ENCODE peak calls at places on chromosomes 6 and 20, in six cellular contexts. J, L, V, T, X and A are unnamed samples.

GRCh38 chr6:158629376-158630221 is 14.9 kb downstream of the DYNLT1 start:
- DNase-seq in X (no peak), V (no peak), L (peak; percentile 37), T (peak; percentile 40), J (no peak), A (peak; percentile 56)

GRCh38 chr6:148179786-148180185 is 162.9 kb upstream of the SASH1 start:
- DNase-seq in X (no peak), J (no peak), T (peak; percentile 31), L (no peak), V (no peak), A (no peak)

GRCh38 chr20:48149887-48150286 is 364.6 kb upstream of the SULF2 start:
- DNase-seq in X (no peak), J (no peak), T (peak; percentile 24), V (no peak), L (no peak), A (no peak)

GRCh38 chr6:169800668-169801395 is 49.4 kb downstream of the ERMARD start:
- DNase-seq in J (no peak), T (no peak), L (no peak), V (no peak), X (no peak), A (no peak)

GRCh38 chr6:97053643-97054411 is 129.3 kb downstream of the KLHL32 start:
- DNase-seq in V (no peak), X (no peak), L (no peak), J (no peak), T (peak; percentile 12), A (no peak)

GRCh38 chr6:143210420-143210819 is 149.7 kb downstream of the AIG1 start:
- DNase-seq in L (no peak), T (no peak), X (no peak), J (no peak), V (no peak), A (no peak)

GRCh38 chr6:140051521-140052455 is 677.3 kb upstream of the CITED2 start:
- DNase-seq in V (no peak), T (no peak), L (no peak), X (no peak), J (no peak), A (no peak)

GRCh38 chr6:121597654-121598053 is 162.2 kb downstream of the GJA1 start:
- DNase-seq in L (no peak), V (no peak), T (no peak), J (no peak), X (no peak), A (no peak)

GRCh38 chr20:51600016-51600420 is 57.5 kb upstream of the NFATC2 start:
- DNase-seq in V (no peak), X (no peak), L (no peak), T (peak; percentile 14), J (no peak), A (no peak)

GRCh38 chr20:14142171-14142570 is 146.9 kb downstream of the MACROD2 start:
- DNase-seq in X (no peak), J (no peak), L (no peak), T (peak; percentile 85), V (no peak), A (no peak)

GRCh38 chr6:23611776-23612381 is 514.1 kb upstream of the NRSN1 start:
- DNase-seq in X (no peak), L (no peak), J (no peak), V (no peak), T (no peak), A (no peak)

GRCh38 chr20:33673115-33673410 is 1.2 kb downstream of the NECAB3 start:
- DNase-seq in V (no peak), J (no peak), T (no peak), X (no peak), L (no peak), A (no peak)

DNA sequence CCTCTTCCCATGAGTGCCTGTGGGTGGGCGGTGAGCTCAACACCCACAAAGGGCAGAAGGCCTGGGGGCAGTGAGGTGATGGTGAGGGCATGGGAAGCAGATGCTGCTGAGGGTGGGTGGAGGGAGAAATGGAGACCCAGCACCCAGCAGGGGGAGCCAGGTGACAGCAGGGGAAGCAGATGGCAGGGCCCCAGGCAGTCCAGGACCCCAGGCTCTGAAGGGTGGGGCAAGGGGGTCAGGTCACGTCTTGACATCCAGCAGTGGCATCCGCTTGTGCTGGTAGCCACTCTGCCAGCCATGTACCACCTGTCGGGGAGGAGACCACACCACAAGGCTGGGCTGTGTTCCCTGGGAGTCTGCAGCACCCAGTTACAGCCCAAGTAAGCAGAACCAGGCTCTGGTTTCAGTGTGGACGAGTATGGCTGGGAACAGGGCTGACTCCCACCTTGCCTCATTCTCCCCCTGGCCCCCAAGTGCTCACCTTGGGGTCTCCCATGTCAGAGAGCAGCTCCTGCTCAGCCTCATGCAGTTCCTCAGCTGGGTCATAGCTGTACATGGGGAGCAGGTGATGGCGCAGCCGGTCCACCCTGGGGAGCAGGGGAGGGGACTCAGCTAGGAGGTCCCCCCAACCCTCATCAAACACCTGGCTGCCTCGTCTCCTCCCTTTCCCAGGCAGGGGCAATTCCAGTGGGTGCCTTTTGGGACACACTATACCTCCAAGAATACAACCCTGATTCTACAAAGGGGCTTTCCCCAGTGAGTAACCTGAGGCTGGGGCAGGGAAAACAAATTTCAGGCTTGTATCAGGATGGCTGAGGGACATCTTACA is 2.0 kb downstream of the SMIM29 start:
- DNase-seq in V (no peak), X (peak; percentile 58), J (peak; percentile 65), L (peak; percentile 49), T (peak; percentile 49), A (no peak)
- TF ChIP-seq CTCF in V (peak; percentile 20), X (peak; percentile 39), J (no peak), L (peak; percentile 45), T (peak; percentile 44), A (peak; percentile 61)

GRCh38 chr20:56003966-56004365 is 1.4 kb downstream of the CBLN4 start:
- DNase-seq in J (no peak), L (no peak), V (no peak), X (no peak), T (peak; percentile 63), A (no peak)

GRCh38 chr20:56004611-56005388 is 519 bp downstream of the CBLN4 start:
- DNase-seq in V (no peak), J (no peak), X (no peak), T (peak; percentile 36), L (no peak), A (no peak)

GRCh38 chr20:56001890-56002289 is 3.4 kb downstream of the CBLN4 start:
- DNase-seq in X (no peak), V (no peak), J (no peak), T (no peak), L (no peak), A (no peak)

GRCh38 chr20:56003111-56003800 is 2.1 kb downstream of the CBLN4 start:
- DNase-seq in J (no peak), T (no peak), L (no peak), X (no peak), V (no peak), A (no peak)

DNA sequence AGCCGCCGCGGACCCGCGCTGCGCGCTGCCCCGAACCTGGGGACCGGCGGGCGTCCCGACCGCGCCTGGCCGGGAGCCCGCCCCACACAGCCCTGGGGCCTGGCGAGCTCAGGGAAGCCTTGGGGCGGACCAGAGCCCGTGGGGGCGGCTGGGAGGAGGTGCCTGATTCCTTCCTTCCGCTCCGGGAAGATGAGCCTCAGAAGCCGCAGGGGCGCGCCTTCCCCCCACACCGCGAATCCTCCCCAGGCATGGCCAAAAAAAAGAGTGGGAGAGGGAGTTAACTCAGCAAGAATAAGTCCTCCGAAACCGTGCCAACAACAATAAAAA is at the start of gene CBLN4:
- DNase-seq in V (no peak), X (no peak), T (no peak), L (no peak), J (no peak), A (no peak)
- H3K9me3 ChIP-seq in V (no peaks in the 10 kb centered on the region), X (peaks cover 3% of the 10 kb centered on the region), T (peaks cover 6% of the 10 kb centered on the region), L (no peaks in the 10 kb centered on the region), J (no peaks in the 10 kb centered on the region), A (no peaks in the 10 kb centered on the region)

GRCh38 chr20:5932796-5933195 is 17.5 kb downstream of the TRMT6 start:
- DNase-seq in T (no peak), X (no peak), V (no peak), J (no peak), L (no peak), A (no peak)

GRCh38 chr20:5935384-5935783 is 14.9 kb downstream of the TRMT6 start:
- DNase-seq in J (no peak), X (no peak), T (no peak), L (no peak), V (no peak), A (no peak)

GRCh38 chr20:5931411-5931810 is 18.9 kb downstream of the TRMT6 start:
- DNase-seq in X (no peak), T (no peak), J (no peak), L (no peak), V (no peak), A (no peak)

GRCh38 chr20:5938456-5939029 is 11.8 kb downstream of the TRMT6 start:
- DNase-seq in V (no peak), T (no peak), J (no peak), X (no peak), L (no peak), A (no peak)

GRCh38 chr20:5933802-5934436 is 16.4 kb downstream of the TRMT6 start:
- DNase-seq in L (no peak), J (no peak), T (peak; percentile 18), V (no peak), X (no peak), A (no peak)
- TF ChIP-seq CTCF in L (no peak), J (no peak), T (peak; percentile 40), V (no peak), X (peak; percentile 13), A (no peak)

GRCh38 chr6:146149770-146150169 is 120.9 kb downstream of the GRM1 start:
- DNase-seq in T (no peak), X (no peak), L (no peak), V (no peak), J (no peak), A (no peak)

GRCh38 chr6:146154197-146154596 is 125.3 kb downstream of the GRM1 start:
- DNase-seq in J (no peak), L (no peak), T (peak; percentile 21), X (no peak), V (no peak), A (no peak)

GRCh38 chr6:146153040-146153758 is 124.3 kb downstream of the GRM1 start:
- DNase-seq in T (no peak), V (no peak), X (no peak), L (no peak), J (no peak), A (no peak)
- H3K9me3 ChIP-seq in T (no peaks in the 10 kb centered on the region), V (no peaks in the 10 kb centered on the region), X (no peaks in the 10 kb centered on the region), L (no peaks in the 10 kb centered on the region), J (no peaks in the 10 kb centered on the region), A (no peaks in the 10 kb centered on the region)

DNA sequence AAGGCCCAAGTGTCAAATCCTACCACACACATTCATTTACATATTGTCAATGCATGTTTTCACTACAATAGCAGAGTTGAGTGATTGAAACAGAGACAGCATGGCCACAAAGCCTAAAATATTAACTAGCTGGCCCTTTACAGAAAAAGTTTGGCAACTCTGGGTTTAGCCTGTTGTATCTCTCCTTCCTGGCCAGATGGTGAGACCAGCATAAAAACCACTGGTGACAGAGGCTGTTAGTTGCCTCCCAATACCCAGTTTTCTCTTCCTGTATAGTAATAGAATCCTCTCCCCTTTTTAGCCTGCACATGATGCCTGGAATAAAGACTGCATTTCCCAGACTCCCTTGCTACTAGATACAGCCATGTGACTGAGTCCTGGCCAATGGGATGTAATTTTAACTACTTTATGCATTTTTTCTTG is 100.0 kb upstream of the TAB2 start:
- DNase-seq in T (no peak), L (no peak), V (no peak), X (no peak), J (no peak), A (no peak)
- TF ChIP-seq CTCF in T (no peak), L (no peak), V (no peak), X (no peak), J (no peak), A (no peak)

GRCh38 chr6:165249808-165250207 is 59.6 kb downstream of the C6orf118 start:
- DNase-seq in L (no peak), J (no peak), X (no peak), T (no peak), V (no peak), A (no peak)
- H3K9me3 ChIP-seq in L (peaks cover 4% of the 10 kb centered on the region), J (peaks cover 14% of the 10 kb centered on the region), X (no peaks in the 10 kb centered on the region), T (no peaks in the 10 kb centered on the region), V (no peaks in the 10 kb centered on the region), A (no peaks in the 10 kb centered on the region)